ENCODE peak calls at places on chromosome 12, in six cellular contexts. One of them, this sample, is unnamed.

GRCh38 chr12:857611-858010 is 91.9 kb downstream of the RAD52 start:
- DNase-seq in effector memory CD4-positive, alpha-beta T cell: no peak
- DNase-seq in heart right ventricle: no peak
- DNase-seq in choroid plexus epithelial cell: peak; percentile 84
- DNase-seq in endothelial cell of umbilical vein: no peak
- DNase-seq in uterus: peak; percentile 58
- DNase-seq in this sample: no peak

GRCh38 chr12:124032265-124032886 is 59.4 kb downstream of the ZNF664 start:
- DNase-seq in effector memory CD4-positive, alpha-beta T cell: no peak
- DNase-seq in heart right ventricle: no peak
- DNase-seq in choroid plexus epithelial cell: peak; percentile 84
- DNase-seq in endothelial cell of umbilical vein: peak; percentile 59
- DNase-seq in uterus: peak; percentile 57
- DNase-seq in this sample: peak; percentile 53

GRCh38 chr12:106840217-106840616 is 65.7 kb downstream of the RIC8B start:
- DNase-seq in effector memory CD4-positive, alpha-beta T cell: no peak
- DNase-seq in heart right ventricle: no peak
- DNase-seq in choroid plexus epithelial cell: peak; percentile 74
- DNase-seq in endothelial cell of umbilical vein: peak; percentile 85
- DNase-seq in uterus: peak; percentile 16
- DNase-seq in this sample: peak; percentile 42

GRCh38 chr12:9642606-9643270 is 26.8 kb upstream of the CLEC2D start:
- DNase-seq in effector memory CD4-positive, alpha-beta T cell: no peak
- DNase-seq in heart right ventricle: no peak
- DNase-seq in choroid plexus epithelial cell: no peak
- DNase-seq in endothelial cell of umbilical vein: no peak
- DNase-seq in uterus: no peak
- DNase-seq in this sample: no peak

GRCh38 chr12:109793411-109793810 is 39.8 kb downstream of the TRPV4 start:
- DNase-seq in effector memory CD4-positive, alpha-beta T cell: no peak
- DNase-seq in heart right ventricle: no peak
- DNase-seq in choroid plexus epithelial cell: no peak
- DNase-seq in endothelial cell of umbilical vein: no peak
- DNase-seq in uterus: no peak
- DNase-seq in this sample: no peak

GRCh38 chr12:124675881-124676688 is 108.7 kb upstream of the NCOR2 start:
- DNase-seq in effector memory CD4-positive, alpha-beta T cell: no peak
- DNase-seq in heart right ventricle: peak; percentile 51
- DNase-seq in choroid plexus epithelial cell: peak; percentile 64
- DNase-seq in endothelial cell of umbilical vein: no peak
- DNase-seq in uterus: no peak
- DNase-seq in this sample: no peak

GRCh38 chr12:64672925-64673409 is 62.7 kb downstream of the RASSF3 start:
- DNase-seq in effector memory CD4-positive, alpha-beta T cell: peak; percentile 59
- DNase-seq in heart right ventricle: peak; percentile 56
- DNase-seq in choroid plexus epithelial cell: peak; percentile 61
- DNase-seq in endothelial cell of umbilical vein: peak; percentile 87
- DNase-seq in uterus: peak; percentile 66
- DNase-seq in this sample: peak; percentile 74

GRCh38 chr12:131928080-131928764 is 854 bp upstream of the PUS1 start:
- DNase-seq in effector memory CD4-positive, alpha-beta T cell: peak; percentile 9
- DNase-seq in heart right ventricle: no peak
- DNase-seq in choroid plexus epithelial cell: peak; percentile 31
- DNase-seq in endothelial cell of umbilical vein: no peak
- DNase-seq in uterus: no peak
- DNase-seq in this sample: no peak

GRCh38 chr12:105681341-105681740 is 350.9 kb downstream of the C12orf75 start:
- DNase-seq in effector memory CD4-positive, alpha-beta T cell: no peak
- DNase-seq in heart right ventricle: no peak
- DNase-seq in choroid plexus epithelial cell: no peak
- DNase-seq in endothelial cell of umbilical vein: no peak
- DNase-seq in uterus: no peak
- DNase-seq in this sample: no peak

GRCh38 chr12:104698871-104699270 is 242.1 kb downstream of the CHST11 start:
- DNase-seq in effector memory CD4-positive, alpha-beta T cell: no peak
- DNase-seq in heart right ventricle: no peak
- DNase-seq in choroid plexus epithelial cell: no peak
- DNase-seq in endothelial cell of umbilical vein: no peak
- DNase-seq in uterus: no peak
- DNase-seq in this sample: no peak

GRCh38 chr12:116697305-116698130 is 40.4 kb downstream of the SPRING1 start:
- DNase-seq in effector memory CD4-positive, alpha-beta T cell: no peak
- DNase-seq in heart right ventricle: peak; percentile 38
- DNase-seq in choroid plexus epithelial cell: no peak
- DNase-seq in endothelial cell of umbilical vein: no peak
- DNase-seq in uterus: no peak
- DNase-seq in this sample: peak; percentile 58

GRCh38 chr12:113860950-113861349 is 105.2 kb downstream of the RBM19 start:
- DNase-seq in effector memory CD4-positive, alpha-beta T cell: no peak
- DNase-seq in heart right ventricle: no peak
- DNase-seq in choroid plexus epithelial cell: peak; percentile 97
- DNase-seq in endothelial cell of umbilical vein: no peak
- DNase-seq in uterus: no peak
- DNase-seq in this sample: no peak

GRCh38 chr12:110786012-110786411 is 43.3 kb upstream of the PPP1CC start:
- DNase-seq in effector memory CD4-positive, alpha-beta T cell: no peak
- DNase-seq in heart right ventricle: no peak
- DNase-seq in choroid plexus epithelial cell: no peak
- DNase-seq in endothelial cell of umbilical vein: no peak
- DNase-seq in uterus: no peak
- DNase-seq in this sample: no peak

GRCh38 chr12:105393586-105393985 is 63.1 kb downstream of the C12orf75 start:
- DNase-seq in effector memory CD4-positive, alpha-beta T cell: no peak
- DNase-seq in heart right ventricle: no peak
- DNase-seq in choroid plexus epithelial cell: peak; percentile 57
- DNase-seq in endothelial cell of umbilical vein: peak; percentile 65
- DNase-seq in uterus: no peak
- DNase-seq in this sample: no peak

GRCh38 chr12:68290126-68290525 is 36.7 kb upstream of the IL22 start:
- DNase-seq in effector memory CD4-positive, alpha-beta T cell: peak; percentile 20
- DNase-seq in heart right ventricle: no peak
- DNase-seq in choroid plexus epithelial cell: no peak
- DNase-seq in endothelial cell of umbilical vein: no peak
- DNase-seq in uterus: no peak
- DNase-seq in this sample: no peak

GRCh38 chr12:65699251-65699650 is 125.0 kb upstream of the HMGA2 start:
- DNase-seq in effector memory CD4-positive, alpha-beta T cell: no peak
- DNase-seq in heart right ventricle: no peak
- DNase-seq in choroid plexus epithelial cell: peak; percentile 85
- DNase-seq in endothelial cell of umbilical vein: peak; percentile 43
- DNase-seq in uterus: no peak
- DNase-seq in this sample: no peak

GRCh38 chr12:124686885-124687694 is 119.7 kb upstream of the NCOR2 start:
- DNase-seq in effector memory CD4-positive, alpha-beta T cell: no peak
- DNase-seq in heart right ventricle: no peak
- DNase-seq in choroid plexus epithelial cell: no peak
- DNase-seq in endothelial cell of umbilical vein: no peak
- DNase-seq in uterus: no peak
- DNase-seq in this sample: no peak

GRCh38 chr12:15591811-15592210 is 197.4 kb downstream of the EPS8 start:
- DNase-seq in effector memory CD4-positive, alpha-beta T cell: no peak
- DNase-seq in heart right ventricle: no peak
- DNase-seq in choroid plexus epithelial cell: no peak
- DNase-seq in endothelial cell of umbilical vein: no peak
- DNase-seq in uterus: no peak
- DNase-seq in this sample: no peak

GRCh38 chr12:92337128-92337527 is 191.5 kb upstream of the BTG1 start:
- DNase-seq in effector memory CD4-positive, alpha-beta T cell: no peak
- DNase-seq in heart right ventricle: no peak
- DNase-seq in choroid plexus epithelial cell: peak; percentile 1
- DNase-seq in endothelial cell of umbilical vein: no peak
- DNase-seq in uterus: no peak
- DNase-seq in this sample: no peak

GRCh38 chr12:19440916-19441315 is 1.6 kb downstream of the AEBP2 start:
- DNase-seq in effector memory CD4-positive, alpha-beta T cell: no peak
- DNase-seq in heart right ventricle: no peak
- DNase-seq in choroid plexus epithelial cell: no peak
- DNase-seq in endothelial cell of umbilical vein: no peak
- DNase-seq in uterus: no peak
- DNase-seq in this sample: no peak

GRCh38 chr12:103586132-103586531 is 941 bp upstream of the STAB2 start:
- DNase-seq in effector memory CD4-positive, alpha-beta T cell: no peak
- DNase-seq in heart right ventricle: no peak
- DNase-seq in choroid plexus epithelial cell: peak; percentile 21
- DNase-seq in endothelial cell of umbilical vein: no peak
- DNase-seq in uterus: no peak
- DNase-seq in this sample: no peak

GRCh38 chr12:124898200-124898950 is 16.1 kb downstream of the UBC start:
- DNase-seq in effector memory CD4-positive, alpha-beta T cell: no peak
- DNase-seq in heart right ventricle: peak; percentile 35
- DNase-seq in choroid plexus epithelial cell: no peak
- DNase-seq in endothelial cell of umbilical vein: peak; percentile 40
- DNase-seq in uterus: no peak
- DNase-seq in this sample: peak; percentile 26

GRCh38 chr12:94266390-94266789 is 118.0 kb downstream of the PLXNC1 start:
- DNase-seq in effector memory CD4-positive, alpha-beta T cell: no peak
- DNase-seq in heart right ventricle: no peak
- DNase-seq in choroid plexus epithelial cell: no peak
- DNase-seq in endothelial cell of umbilical vein: no peak
- DNase-seq in uterus: no peak
- DNase-seq in this sample: no peak

GRCh38 chr12:121334513-121335343 is 17.5 kb downstream of the ANAPC5 start:
- DNase-seq in effector memory CD4-positive, alpha-beta T cell: no peak
- DNase-seq in heart right ventricle: no peak
- DNase-seq in choroid plexus epithelial cell: peak; percentile 87
- DNase-seq in endothelial cell of umbilical vein: peak; percentile 65
- DNase-seq in uterus: no peak
- DNase-seq in this sample: no peak

GRCh38 chr12:130357729-130358330 is 20.1 kb downstream of the PIWIL1 start:
- DNase-seq in effector memory CD4-positive, alpha-beta T cell: no peak
- DNase-seq in heart right ventricle: no peak
- DNase-seq in choroid plexus epithelial cell: no peak
- DNase-seq in endothelial cell of umbilical vein: no peak
- DNase-seq in uterus: no peak
- DNase-seq in this sample: no peak

GRCh38 chr12:31363416-31363809 is 37.5 kb upstream of the SINHCAF start:
- DNase-seq in effector memory CD4-positive, alpha-beta T cell: no peak
- DNase-seq in heart right ventricle: no peak
- DNase-seq in choroid plexus epithelial cell: no peak
- DNase-seq in endothelial cell of umbilical vein: no peak
- DNase-seq in uterus: no peak
- DNase-seq in this sample: no peak
- H3K4me3 ChIP-seq in effector memory CD4-positive, alpha-beta T cell: no peak overlapping the region
- H3K4me3 ChIP-seq in heart right ventricle: no peak overlapping the region
- H3K4me3 ChIP-seq in choroid plexus epithelial cell: no peak overlapping the region
- H3K4me3 ChIP-seq in endothelial cell of umbilical vein: no peak overlapping the region
- H3K4me3 ChIP-seq in uterus: no peak overlapping the region
- H3K4me3 ChIP-seq in this sample: no peak overlapping the region

DNA sequence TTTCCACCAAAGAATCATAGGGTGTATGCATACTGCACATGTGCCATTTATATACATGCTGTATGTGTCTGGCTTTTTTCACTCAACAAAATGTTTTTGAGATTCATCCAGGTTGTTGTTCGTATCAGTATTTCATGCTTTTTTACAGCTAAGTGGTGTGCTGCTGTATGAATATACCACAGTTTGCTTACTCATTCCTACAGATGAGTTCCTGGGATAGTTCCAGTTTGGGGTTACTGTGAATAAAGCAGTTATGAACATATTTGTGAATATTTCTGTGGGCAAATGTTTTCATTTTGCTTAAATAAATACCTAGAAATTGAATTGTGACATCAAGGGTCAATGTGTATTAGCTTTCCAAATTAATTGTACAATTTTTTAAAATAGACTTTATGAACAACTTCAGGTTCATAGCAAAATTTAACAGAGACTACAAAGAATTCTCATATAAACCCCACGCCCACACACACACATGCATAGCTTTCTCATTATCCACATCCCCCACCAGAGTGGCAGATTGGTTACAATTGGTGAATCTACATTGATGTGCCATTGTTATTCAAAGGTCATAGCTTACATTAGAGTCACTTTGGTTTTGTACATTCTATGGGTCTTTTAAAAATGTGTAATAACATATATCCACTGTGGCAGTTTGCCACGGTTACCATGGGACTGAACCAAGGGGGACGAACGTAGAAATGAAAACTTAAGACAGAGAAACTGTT is 6.9 kb upstream of the KRT6A start:
- DNase-seq in effector memory CD4-positive, alpha-beta T cell: no peak
- DNase-seq in heart right ventricle: no peak
- DNase-seq in choroid plexus epithelial cell: peak; percentile 71
- DNase-seq in endothelial cell of umbilical vein: no peak
- DNase-seq in uterus: no peak
- DNase-seq in this sample: no peak
- H3K4me3 ChIP-seq in effector memory CD4-positive, alpha-beta T cell: no peak overlapping the region
- H3K4me3 ChIP-seq in heart right ventricle: no peak overlapping the region
- H3K4me3 ChIP-seq in choroid plexus epithelial cell: no peak overlapping the region
- H3K4me3 ChIP-seq in endothelial cell of umbilical vein: no peak overlapping the region
- H3K4me3 ChIP-seq in uterus: no peak overlapping the region
- H3K4me3 ChIP-seq in this sample: no peak overlapping the region

DNA sequence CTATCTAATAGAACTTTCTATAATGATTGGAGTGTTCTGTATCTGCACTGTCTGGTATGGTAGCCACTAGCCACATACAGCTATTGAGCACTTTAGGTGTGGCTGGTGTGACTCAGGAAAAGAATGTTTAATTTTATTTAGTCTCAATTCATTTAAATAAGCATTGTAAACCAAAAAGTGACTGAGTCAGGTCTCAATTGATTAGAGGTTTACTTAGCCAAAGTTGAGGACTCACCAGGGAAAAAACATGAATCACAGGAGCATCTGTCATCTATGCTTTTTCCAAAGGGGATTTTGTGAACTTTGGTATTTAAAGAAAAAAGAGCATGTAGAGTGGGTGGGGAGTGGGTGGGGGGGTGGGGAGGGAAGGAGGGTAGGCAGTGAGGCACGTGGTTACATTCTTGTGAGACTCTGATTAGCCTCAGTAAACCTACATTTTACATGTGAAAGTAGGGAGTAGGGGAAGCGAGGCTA is 473.1 kb downstream of the ATP23 start:
- DNase-seq in effector memory CD4-positive, alpha-beta T cell: no peak
- DNase-seq in heart right ventricle: no peak
- DNase-seq in choroid plexus epithelial cell: peak; percentile 28
- DNase-seq in endothelial cell of umbilical vein: peak; percentile 44
- DNase-seq in uterus: no peak
- DNase-seq in this sample: no peak
- H3K4me3 ChIP-seq in effector memory CD4-positive, alpha-beta T cell: no peak overlapping the region
- H3K4me3 ChIP-seq in heart right ventricle: no peak overlapping the region
- H3K4me3 ChIP-seq in choroid plexus epithelial cell: no peak overlapping the region
- H3K4me3 ChIP-seq in endothelial cell of umbilical vein: no peak overlapping the region
- H3K4me3 ChIP-seq in uterus: no peak overlapping the region
- H3K4me3 ChIP-seq in this sample: no peak overlapping the region

DNA sequence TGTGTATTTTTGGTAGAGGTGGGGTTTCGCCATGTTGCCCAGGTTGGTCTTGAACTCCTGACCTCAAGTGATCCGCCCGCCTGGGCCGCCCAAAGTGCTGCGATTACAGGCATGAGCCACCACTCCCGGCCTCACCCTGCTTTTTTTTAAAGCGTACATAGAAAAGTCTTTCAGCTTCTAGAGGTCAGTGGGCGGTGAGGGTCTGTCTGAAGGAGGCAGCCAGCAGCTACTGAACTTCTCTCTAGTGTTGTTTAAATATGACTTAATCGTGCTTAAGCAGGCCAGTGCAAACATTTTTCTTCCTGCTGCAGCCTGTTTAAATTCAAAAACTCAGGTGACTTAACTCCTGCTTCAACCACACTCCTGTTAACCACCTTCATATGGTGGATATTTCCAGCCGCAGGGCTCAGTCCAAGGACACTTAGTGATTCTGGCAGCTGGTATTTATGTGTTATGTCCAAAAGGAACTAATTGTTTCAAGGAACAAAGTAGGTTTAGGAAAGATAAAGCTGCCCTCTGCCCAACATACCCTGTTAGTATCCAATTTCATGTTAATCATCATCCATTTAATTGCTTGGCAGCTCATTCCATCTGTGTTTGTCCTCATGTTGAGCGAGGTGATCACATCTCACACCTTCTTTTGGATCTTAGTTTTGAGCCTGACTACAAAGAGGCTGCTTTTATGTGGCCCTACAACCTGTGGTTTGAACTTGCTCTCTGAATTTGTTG is 2.0 kb downstream of the PRKAB1 start:
- DNase-seq in effector memory CD4-positive, alpha-beta T cell: no peak
- DNase-seq in heart right ventricle: no peak
- DNase-seq in choroid plexus epithelial cell: peak; percentile 14
- DNase-seq in endothelial cell of umbilical vein: peak; percentile 63
- DNase-seq in uterus: no peak
- DNase-seq in this sample: peak; percentile 43
- H3K4me3 ChIP-seq in effector memory CD4-positive, alpha-beta T cell: no peak overlapping the region
- H3K4me3 ChIP-seq in heart right ventricle: no peak overlapping the region
- H3K4me3 ChIP-seq in choroid plexus epithelial cell: no peak overlapping the region
- H3K4me3 ChIP-seq in endothelial cell of umbilical vein: no peak overlapping the region
- H3K4me3 ChIP-seq in uterus: no peak overlapping the region
- H3K4me3 ChIP-seq in this sample: no peak overlapping the region